ENCODE peak calls at places on chromosomes 12 and 14, in seven cellular contexts. T, X, R, I, D, W and S are unnamed samples.
A peak's percentile ranks its signal among the peaks of the same experiment; 100 is the strongest.

GRCh38 chr12:48813464-48814312 is 4.6 kb upstream of the CACNB3 start:
- DNase-seq in I (no peak), R (no peak), X (no peak), W (no peak), D (no peak), T (no peak), S (no peak)

GRCh38 chr14:52299692-52300278 is 14.3 kb upstream of the PTGER2 start:
- DNase-seq in T (peak; percentile 28), W (peak; percentile 51), D (no peak), R (no peak), X (no peak), I (no peak), S (no peak)

GRCh38 chr12:114858388-114859146 is 174.6 kb upstream of the TBX3 start:
- DNase-seq in T (no peak), W (no peak), R (no peak), D (no peak), I (no peak), X (peak; percentile 29), S (no peak)

GRCh38 chr12:48956279-48957140 is 777 bp downstream of the ARF3 start:
- DNase-seq in W (peak; percentile 92), X (peak; percentile 84), D (peak; percentile 59), R (peak; percentile 83), T (no peak), I (peak; percentile 86), S (peak; percentile 94)

GRCh38 chr14:94113073-94113472 is 2.5 kb downstream of the IFI27 start:
- DNase-seq in D (peak; percentile 14), R (no peak), I (no peak), X (no peak), T (no peak), W (no peak), S (peak; percentile 21)

GRCh38 chr14:70976591-70976990 is 69.3 kb downstream of the PCNX1 start:
- DNase-seq in I (no peak), X (no peak), D (no peak), W (no peak), R (no peak), T (no peak), S (no peak)

GRCh38 chr12:127145543-127145928 is 1121.4 kb upstream of the TMEM132C start:
- DNase-seq in R (no peak), T (no peak), X (no peak), I (no peak), W (no peak), D (no peak), S (no peak)

GRCh38 chr14:73634333-73634833 is 10.4 kb upstream of the DNAL1 start:
- DNase-seq in I (no peak), D (peak; percentile 51), T (no peak), R (peak; percentile 91), X (peak; percentile 55), W (no peak), S (peak; percentile 72)

GRCh38 chr14:87866116-87866515 is 126.9 kb downstream of the GALC start:
- DNase-seq in W (no peak), X (no peak), I (no peak), D (no peak), R (no peak), T (no peak), S (no peak)

GRCh38 chr12:53076461-53076860 is 2.7 kb downstream of the SPRYD3 start:
- DNase-seq in R (no peak), I (no peak), T (no peak), W (no peak), D (no peak), X (no peak), S (peak; percentile 56)

GRCh38 chr12:53074999-53075370 is 4.2 kb downstream of the SPRYD3 start:
- DNase-seq in X (no peak), R (no peak), D (no peak), W (no peak), I (no peak), T (no peak), S (peak; percentile 61)

GRCh38 chr12:53071591-53072551 is 7.3 kb downstream of the SPRYD3 start:
- DNase-seq in W (no peak), T (no peak), R (no peak), I (no peak), X (peak; percentile 60), D (no peak), S (peak; percentile 95)

GRCh38 chr12:53074290-53074998 is 4.7 kb downstream of the SPRYD3 start:
- DNase-seq in I (no peak), T (no peak), X (no peak), D (no peak), R (no peak), W (no peak), S (peak; percentile 72)

DNA sequence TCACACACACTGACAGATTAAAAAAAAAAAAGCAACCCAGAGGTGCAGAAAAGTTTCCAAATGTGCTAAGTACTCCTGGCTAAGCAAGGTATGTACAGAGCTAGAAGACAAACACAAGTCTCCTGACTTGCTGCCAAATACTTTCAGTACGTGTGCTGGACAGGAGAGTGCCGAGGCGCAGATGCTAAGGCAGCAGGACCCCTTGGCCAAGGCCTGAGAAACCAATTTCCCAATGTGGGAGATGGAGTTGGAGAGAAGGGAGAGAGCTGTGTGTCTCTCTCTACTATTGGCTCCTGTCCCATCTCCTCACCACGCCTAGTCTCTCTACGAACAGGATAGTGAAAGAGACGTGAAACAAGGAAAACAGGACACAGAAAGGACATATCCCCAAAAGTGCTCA is 5.3 kb downstream of the SPRYD3 start:
- DNase-seq in T (no peak), R (no peak), X (no peak), I (no peak), D (no peak), W (no peak), S (peak; percentile 89)
- TF ChIP-seq POLR2AphosphoS5 in T (no peak), R (no peak), X (no peak), I (peak; percentile 42), D (no peak), W (no peak), S (no peak)

GRCh38 chr12:2648406-2648805 is 146.4 kb upstream of the FKBP4 start:
- DNase-seq in X (no peak), I (no peak), W (no peak), D (no peak), T (no peak), R (no peak), S (peak; percentile 10)

GRCh38 chr12:2644678-2645405 is 149.9 kb upstream of the FKBP4 start:
- DNase-seq in W (no peak), I (no peak), D (no peak), T (no peak), X (no peak), R (no peak), S (peak; percentile 27)

GRCh38 chr12:2646341-2646740 is 148.4 kb upstream of the FKBP4 start:
- DNase-seq in I (no peak), T (no peak), X (peak; percentile 2), R (no peak), D (no peak), W (no peak), S (peak; percentile 30)

GRCh38 chr12:2649201-2650030 is 145.4 kb upstream of the FKBP4 start:
- DNase-seq in D (no peak), W (no peak), R (peak; percentile 34), T (no peak), X (no peak), I (no peak), S (peak; percentile 17)

GRCh38 chr12:2647186-2647585 is 147.6 kb upstream of the FKBP4 start:
- DNase-seq in R (no peak), W (no peak), D (no peak), I (no peak), X (peak; percentile 3), T (no peak), S (peak; percentile 30)
- H3K27ac ChIP-seq in R (no peak overlapping the region), W (no peak overlapping the region), D (no peak overlapping the region), I (no peak overlapping the region), X (no peak overlapping the region), T (no peak overlapping the region), S (no peak overlapping the region)

DNA sequence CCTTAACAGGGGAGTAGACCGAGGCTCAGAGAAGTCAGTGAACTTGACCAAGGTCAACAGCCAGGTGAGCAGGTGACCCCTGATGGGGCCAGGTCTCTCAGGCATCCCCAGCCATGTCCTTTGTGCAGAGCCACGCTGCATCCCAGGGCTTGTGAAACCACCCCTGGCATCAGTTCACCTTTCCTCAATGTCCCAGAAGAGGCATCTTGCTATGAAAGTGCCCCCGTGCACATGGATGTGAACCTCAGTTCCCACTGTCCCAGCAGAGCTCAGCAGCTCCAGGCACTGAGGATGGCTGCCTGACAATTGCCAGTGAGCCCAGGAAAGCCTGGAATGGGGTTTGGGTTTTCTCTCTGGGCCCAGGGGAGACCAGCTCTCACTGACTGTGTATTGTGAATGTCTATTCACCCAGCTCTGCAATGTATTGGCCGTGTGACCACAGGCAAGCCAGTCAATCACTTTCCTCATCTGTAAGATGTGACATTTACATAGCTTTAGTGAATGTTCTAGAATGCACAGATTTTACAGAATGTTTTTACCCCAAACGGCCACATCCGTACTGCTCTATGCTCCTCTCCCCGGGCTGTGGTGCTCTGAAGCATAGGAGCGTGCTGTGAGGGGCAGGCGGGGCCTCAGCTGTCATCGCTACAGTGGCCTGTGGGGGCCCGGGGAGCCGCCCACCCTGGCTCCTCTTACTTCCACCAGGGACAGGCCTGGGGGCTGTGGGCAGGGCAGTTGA is 4.9 kb downstream of the CACNA2D4 start:
- DNase-seq in I (peak; percentile 13), W (no peak), X (no peak), R (peak; percentile 44), D (peak; percentile 17), T (no peak), S (no peak)
- TF ChIP-seq CTCF in I (no peak), W (no peak), X (no peak), R (no peak), D (no peak), T (no peak), S (no peak)

GRCh38 chr14:100158566-100159106 is 809 bp downstream of the DEGS2 start:
- DNase-seq in I (no peak), D (no peak), R (no peak), X (no peak), T (no peak), W (no peak), S (no peak)

GRCh38 chr14:100156776-100157175 is 2.7 kb downstream of the DEGS2 start:
- DNase-seq in W (no peak), R (no peak), D (no peak), I (no peak), X (no peak), T (no peak), S (no peak)

GRCh38 chr14:100155049-100155621 is 4.3 kb downstream of the DEGS2 start:
- DNase-seq in R (no peak), I (peak; percentile 49), W (no peak), X (peak; percentile 63), T (peak; percentile 12), D (no peak), S (no peak)

GRCh38 chr14:100153560-100153959 is 5.9 kb downstream of the DEGS2 start:
- DNase-seq in T (no peak), W (no peak), R (no peak), X (no peak), D (no peak), I (no peak), S (no peak)

DNA sequence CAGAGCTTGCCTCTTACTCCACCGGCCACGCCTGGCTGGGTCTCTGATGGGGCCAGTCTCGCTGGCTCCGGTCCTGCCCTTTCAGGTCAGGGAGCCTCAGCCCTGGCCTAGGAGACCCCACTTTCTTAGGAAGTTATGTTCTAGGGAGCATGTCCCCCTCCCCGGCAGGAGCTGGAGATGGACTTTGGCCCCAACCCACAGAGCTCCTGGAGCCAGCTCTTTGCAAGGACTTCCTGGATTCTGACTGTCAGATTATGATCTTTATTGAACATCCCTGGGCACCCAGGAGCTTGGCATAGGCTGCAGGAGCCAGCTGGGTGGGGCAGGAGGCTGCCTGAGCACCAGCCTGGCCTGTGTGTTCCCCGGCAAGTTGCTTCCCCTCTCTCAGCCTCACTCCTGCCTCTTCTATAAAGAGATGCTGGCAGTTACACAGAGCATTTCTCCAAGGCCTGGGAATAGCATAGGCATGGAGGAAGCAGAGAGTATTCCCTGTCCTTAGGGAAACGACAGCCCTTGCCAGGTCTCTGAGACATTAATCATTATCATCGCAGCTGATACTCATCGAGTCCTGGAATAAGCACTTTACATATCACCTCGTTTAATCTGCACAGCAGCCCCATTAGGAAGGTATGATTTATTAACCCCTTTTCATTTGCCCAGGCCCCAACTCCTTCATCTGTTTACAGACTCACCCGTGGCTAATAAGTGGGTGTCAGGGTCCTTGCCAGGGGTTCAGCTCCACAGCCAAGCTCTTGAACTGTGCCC is 3.4 kb downstream of the DEGS2 start:
- DNase-seq in R (no peak), W (no peak), D (no peak), X (peak; percentile 86), I (peak; percentile 60), T (no peak), S (no peak)
- TF ChIP-seq POLR2AphosphoS5 in R (no peak), W (no peak), D (no peak), X (peak; percentile 45), I (no peak), T (no peak), S (no peak)